ENCODE peak calls at places on chromosomes 13 and 19, in four cellular contexts. Z is cardiac muscle cell, U is body of pancreas, H is kidney. F is an unnamed sample. For H3K9me3, the result is how much of the 10 kb centered on the place peaks cover.

GRCh38 chr19:7860902-7861618 is 13.1 kb downstream of the PRR36 start:
- DNase-seq in Z (no peak), U (no peak), H (no peak), F (no peak)

GRCh38 chr19:53195265-53195879 is 2.2 kb upstream of the ZNF665 start:
- DNase-seq in Z (peak), U (peak), H (no peak), F (peak)

GRCh38 chr19:48487944-48488343 is 18.8 kb downstream of the CYTH2 start:
- DNase-seq in Z (no peak), U (peak), H (peak), F (no peak)

GRCh38 chr13:26999499-26999898 is 172.1 kb downstream of the USP12 start:
- DNase-seq in Z (no peak), U (no peak), H (no peak), F (no peak)

GRCh38 chr13:80931118-80931517 is 590.2 kb upstream of the SPRY2 start:
- DNase-seq in Z (no peak), U (no peak), H (no peak), F (no peak)

GRCh38 chr19:16594681-16595091 is 22.5 kb upstream of the SLC35E1 start:
- DNase-seq in Z (no peak), U (no peak), H (no peak), F (no peak)

GRCh38 chr13:52004508-52005183 is 6.6 kb downstream of the ATP7B start:
- DNase-seq in Z (no peak), U (no peak), H (no peak), F (no peak)

GRCh38 chr19:10238172-10238783 is 7.1 kb upstream of the S1PR2 start:
- DNase-seq in Z (no peak), U (peak), H (peak), F (peak)

GRCh38 chr13:98141938-98142426 is 912 bp upstream of the FARP1 start:
- DNase-seq in Z (no peak), U (peak), H (no peak), F (no peak)

GRCh38 chr19:49592486-49593232 is 1.7 kb downstream of the PRR12 start:
- DNase-seq in Z (peak), U (no peak), H (no peak), F (no peak)

GRCh38 chr19:35306473-35307246 is 14.7 kb downstream of the MAG start:
- DNase-seq in Z (no peak), U (no peak), H (no peak), F (no peak)

GRCh38 chr13:106390360-106390759 is 145.1 kb downstream of the EFNB2 start:
- DNase-seq in Z (no peak), U (no peak), H (no peak), F (no peak)

GRCh38 chr13:70816853-70817252 is 708.6 kb upstream of the KLHL1 start:
- DNase-seq in Z (no peak), U (no peak), H (no peak), F (no peak)

GRCh38 chr19:42879613-42880012 is at the start of gene PSG1:
- DNase-seq in Z (no peak), U (no peak), H (no peak), F (no peak)

GRCh38 chr13:20525144-20525600 is 485 bp downstream of the CRYL1 start:
- DNase-seq in Z (peak), U (peak), H (no peak), F (no peak)

GRCh38 chr13:45295536-45295935 is 45.4 kb downstream of the TPT1 start:
- DNase-seq in Z (no peak), U (peak), H (no peak), F (no peak)

GRCh38 chr13:109575821-109576220 is 210.6 kb downstream of the IRS2 start:
- DNase-seq in Z (no peak), U (no peak), H (no peak), F (no peak)

GRCh38 chr13:75547917-75548316 is 1.7 kb upstream of the UCHL3 start:
- DNase-seq in Z (no peak), U (no peak), H (no peak), F (no peak)

GRCh38 chr19:3658823-3659745 is 32.5 kb upstream of the CACTIN start:
- DNase-seq in Z (no peak), U (no peak), H (no peak), F (no peak)

GRCh38 chr13:21911916-21912315 is 241.0 kb downstream of the FGF9 start:
- DNase-seq in Z (no peak), U (no peak), H (no peak), F (no peak)

GRCh38 chr19:45470147-45471081 is 2.6 kb downstream of the FOSB start:
- DNase-seq in Z (peak), U (no peak), H (peak), F (no peak)

GRCh38 chr19:6065685-6066365 is 44.5 kb downstream of the RFX2 start:
- DNase-seq in Z (no peak), U (peak), H (peak), F (peak)

GRCh38 chr19:13905634-13906524 is at the start of the genes BRME1 and CC2D1A:
- DNase-seq in Z (peak), U (peak), H (peak), F (peak)

GRCh38 chr19:53057904-53058579 is 13.5 kb downstream of the ERVV-2 start:
- DNase-seq in Z (peak), U (peak), H (peak), F (no peak)

GRCh38 chr13:21894091-21894490 is 223.2 kb downstream of the FGF9 start:
- DNase-seq in Z (no peak), U (no peak), H (no peak), F (no peak)

GRCh38 chr13:102798653-102799543 is at the start of the genes BIVM and POGLUT2:
- DNase-seq in Z (peak), U (peak), H (peak), F (peak)

GRCh38 chr19:16338470-16339360 is 14.1 kb downstream of the KLF2 start:
- DNase-seq in Z (no peak), U (peak), H (peak), F (peak)

GRCh38 chr19:3697671-3698385 is 2.4 kb downstream of the PIP5K1C start:
- DNase-seq in Z (no peak), U (no peak), H (peak), F (no peak)

GRCh38 chr13:33610471-33611015 is 207.4 kb upstream of the RFC3 start:
- DNase-seq in Z (no peak), U (no peak), H (peak), F (peak)

GRCh38 chr13:93529961-93530360 is 303.4 kb downstream of the GPC6 start:
- DNase-seq in Z (no peak), U (no peak), H (no peak), F (no peak)

GRCh38 chr19:3389876-3390361 is 23.5 kb downstream of the NFIC start:
- DNase-seq in Z (peak), U (peak), H (peak), F (no peak)

GRCh38 chr13:48804836-48805601 is 151.3 kb downstream of the CYSLTR2 start:
- DNase-seq in Z (no peak), U (no peak), H (no peak), F (no peak)

GRCh38 chr19:51524661-51525264 is 6.7 kb downstream of the SIGLEC6 start:
- DNase-seq in Z (no peak), U (no peak), H (no peak), F (no peak)

GRCh38 chr13:35957174-35957867 is 173.9 kb downstream of the DCLK1 start:
- DNase-seq in Z (no peak), U (no peak), H (no peak), F (no peak)

GRCh38 chr19:33532859-33533455 is 11.4 kb upstream of the PEPD start:
- DNase-seq in Z (no peak), U (no peak), H (no peak), F (no peak)

GRCh38 chr13:48138270-48138669 is 43.4 kb upstream of the MED4 start:
- DNase-seq in Z (no peak), U (no peak), H (no peak), F (no peak)

GRCh38 chr19:2800506-2800905 is 15.2 kb downstream of the THOP1 start:
- DNase-seq in Z (no peak), U (no peak), H (peak), F (no peak)

GRCh38 chr19:45069056-45069455 is 7.2 kb downstream of the ZNF296 start:
- DNase-seq in Z (no peak), U (no peak), H (no peak), F (no peak)

GRCh38 chr19:1568320-1569019 is at the start of gene MEX3D:
- DNase-seq in Z (peak), U (peak), H (peak), F (peak)
- H3K27ac ChIP-seq in Z (peak), U (peak), H (no peak), F (peak)

GRCh38 chr19:5052945-5053485 is 84.1 kb downstream of the KDM4B start:
- DNase-seq in Z (no peak), U (no peak), H (no peak), F (no peak)

GRCh38 chr19:5053661-5054060 is 84.7 kb downstream of the KDM4B start:
- DNase-seq in Z (no peak), U (no peak), H (no peak), F (no peak)

GRCh38 chr19:5055457-5055776 is 86.5 kb downstream of the KDM4B start:
- DNase-seq in Z (no peak), U (no peak), H (no peak), F (no peak)

GRCh38 chr19:5052515-5052914 is 83.6 kb downstream of the KDM4B start:
- DNase-seq in Z (no peak), U (no peak), H (no peak), F (no peak)

DNA sequence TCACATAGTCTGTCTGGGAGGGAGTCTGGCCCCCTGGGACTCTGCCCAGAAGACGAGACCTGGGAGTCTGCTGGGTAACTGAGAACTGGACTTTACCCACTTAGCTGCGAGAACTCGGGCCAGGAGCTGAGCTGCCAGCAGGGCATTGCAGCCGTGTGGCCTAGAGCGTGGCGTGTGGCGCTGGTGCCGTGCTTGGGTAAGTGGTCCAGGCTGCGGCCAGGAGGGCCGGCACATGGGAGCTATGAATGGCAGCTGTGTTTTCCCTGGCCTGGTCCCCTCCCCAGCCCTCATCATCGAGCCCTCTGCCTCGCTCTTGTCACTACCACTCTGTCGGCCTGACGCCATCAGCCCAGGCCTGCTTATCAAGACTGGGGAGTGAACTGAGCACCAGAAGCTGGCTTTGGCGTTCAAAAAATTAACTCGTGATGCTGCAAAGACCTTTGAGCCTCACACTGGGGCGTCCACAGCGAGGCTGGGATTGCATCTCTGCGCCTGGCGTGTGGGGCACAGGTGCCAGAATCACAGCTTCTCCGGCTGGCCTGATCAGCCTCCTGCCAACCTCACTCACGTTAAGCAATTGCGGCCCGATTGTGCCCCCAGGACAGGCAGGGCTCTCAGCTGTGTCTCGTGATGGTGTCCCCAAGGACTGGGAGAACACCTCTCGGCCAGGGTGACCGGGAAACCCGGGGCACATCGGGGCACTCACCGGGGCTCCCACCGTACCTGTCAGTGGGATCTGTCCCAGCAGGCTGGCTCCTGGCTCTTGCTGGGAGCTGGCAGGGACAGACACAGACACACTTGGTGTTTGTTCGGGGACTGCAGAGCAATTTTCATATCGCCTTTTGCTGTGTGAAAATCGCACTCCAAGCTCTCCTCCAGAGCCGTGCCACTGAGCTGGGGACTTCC is 85.9 kb downstream of the KDM4B start:
- DNase-seq in Z (no peak), U (no peak), H (no peak), F (no peak)
- H3K9me3 ChIP-seq in Z (under half), U (under half), H (under half), F (under half)

DNA sequence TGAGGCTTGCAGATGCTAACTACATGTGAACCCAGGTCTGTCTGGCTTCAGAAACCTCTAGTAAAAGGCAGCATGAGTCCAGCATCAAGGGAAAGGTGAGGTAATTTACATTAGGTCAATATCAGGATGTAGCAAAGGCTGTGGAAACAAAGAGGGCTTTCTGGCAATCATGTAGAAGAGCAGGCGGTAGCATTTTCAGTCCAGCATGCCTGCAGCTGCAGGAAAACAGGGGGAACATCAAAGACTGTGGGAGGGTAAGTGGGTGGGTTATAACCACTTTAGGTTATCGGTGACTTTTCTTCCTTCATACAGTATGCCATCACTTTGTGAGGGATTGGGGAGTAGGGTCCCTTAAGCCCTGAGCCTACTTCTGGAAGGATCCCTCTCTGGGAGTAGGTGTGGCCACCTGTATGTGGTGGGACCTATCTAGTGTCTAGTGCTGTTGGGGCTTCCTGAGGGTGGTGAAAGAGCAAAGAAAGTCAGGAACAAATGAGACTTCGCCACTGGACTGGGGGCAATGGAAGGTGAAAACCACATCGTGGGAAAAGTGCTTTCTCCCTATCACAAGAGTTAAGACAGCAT is 10.8 kb downstream of the SUGP2 start:
- DNase-seq in Z (no peak), U (no peak), H (no peak), F (no peak)
- H3K27ac ChIP-seq in Z (peak), U (no peak), H (no peak), F (no peak)

DNA sequence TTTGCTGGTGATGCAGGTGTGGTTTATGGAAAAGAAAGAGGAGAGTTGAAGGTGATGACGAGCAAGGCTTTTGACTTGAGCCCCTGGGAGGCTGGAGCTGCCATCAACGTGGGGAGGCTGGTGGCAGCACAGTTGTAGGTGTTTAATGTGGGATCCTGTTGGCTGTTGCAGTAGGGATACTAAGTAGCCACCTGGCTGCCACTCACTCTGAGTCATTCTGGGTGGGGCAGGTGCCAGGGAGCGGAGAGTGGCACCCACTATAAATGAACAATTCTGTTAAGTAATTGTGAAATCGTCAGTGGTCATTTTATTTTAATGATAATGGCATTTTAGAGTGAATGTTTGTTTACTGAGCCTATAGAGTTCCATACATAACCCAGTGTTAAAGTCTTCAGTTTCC is 9.8 kb downstream of the ZNF317 start:
- DNase-seq in Z (no peak), U (no peak), H (no peak), F (no peak)
- H3K9me3 ChIP-seq in Z (under half), U (under half), H (under half), F (under half)

GRCh38 chr19:17946965-17947784 is 14.4 kb downstream of the CCDC124 start:
- DNase-seq in Z (no peak), U (peak), H (peak), F (no peak)
- H3K27ac ChIP-seq in Z (peak), U (no peak), H (no peak), F (peak)

DNA sequence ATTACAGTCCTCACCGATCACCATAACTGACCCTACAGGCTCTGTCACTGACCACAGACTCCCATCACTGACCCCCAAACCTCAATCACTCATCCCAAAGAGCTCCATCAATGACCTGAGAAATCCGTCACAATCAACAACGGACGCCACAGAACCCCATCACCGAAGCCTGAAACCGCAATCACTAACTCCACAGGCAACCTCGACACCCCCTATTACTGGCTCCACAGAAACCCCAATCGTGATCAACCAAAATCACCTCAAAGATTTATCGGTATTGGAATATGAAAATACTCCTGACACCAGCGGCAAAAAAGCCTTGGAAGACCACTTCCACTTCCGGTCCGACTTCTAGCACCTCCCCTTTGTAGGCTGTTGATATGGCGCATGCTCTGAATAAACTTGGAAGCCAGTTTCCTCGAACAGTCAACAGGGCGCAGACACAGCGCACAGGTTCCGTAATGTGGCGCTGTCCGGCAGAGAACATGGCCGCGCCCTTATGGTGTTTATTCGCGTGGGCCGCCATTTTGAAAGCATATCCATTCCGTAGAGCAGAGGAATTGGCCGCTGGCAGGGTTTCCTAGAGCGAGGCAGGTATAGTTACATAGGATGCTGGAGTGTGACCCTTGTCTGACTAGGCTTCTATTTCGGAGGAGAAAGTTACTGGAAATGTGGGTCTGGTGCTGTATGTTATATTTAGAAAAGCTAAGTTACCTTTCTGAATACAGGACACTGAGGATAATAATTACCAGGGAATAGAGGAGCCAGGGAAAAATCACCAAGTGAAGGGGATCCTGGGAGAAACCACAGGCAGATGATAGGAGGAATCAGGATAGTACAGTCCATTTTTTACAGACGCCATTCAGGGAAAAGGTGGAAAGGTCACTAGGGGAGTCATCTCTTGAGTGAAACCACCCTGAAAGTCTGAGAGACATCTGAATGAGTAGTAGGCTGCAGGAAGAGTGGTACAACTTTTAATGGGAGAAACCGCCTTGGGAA is at the start of gene ZNF585A:
- DNase-seq in Z (peak), U (peak), H (peak), F (peak)
- H3K9me3 ChIP-seq in Z (under half), U (under half), H (under half), F (under half)